ENCODE peak calls at places on chromosomes 3 and 15, in ten cellular contexts. Z is cardiac fibroblast, L is right atrium auricular region, V is lower leg skin, H is A673, W is neural progenitor cell, U is heart right ventricle, B is HepG2, K is AG04450, D is body of pancreas. M is an unnamed sample.

GRCh38 chr15:48855501-48856440 is 22.2 kb upstream of the EID1 start:
- DNase-seq in K (no peak), B (peak; percentile 33), L (no peak), V (no peak), H (peak; percentile 62), W (peak; percentile 22), U (peak; percentile 16), Z (peak; percentile 81), D (peak; percentile 53), M (peak; percentile 95)

GRCh38 chr3:13013994-13014754 is 59.1 kb downstream of the IQSEC1 start:
- DNase-seq in K (no peak), U (no peak), W (no peak), D (no peak), V (no peak), H (no peak), B (no peak), Z (no peak), L (no peak), M (no peak)

GRCh38 chr15:75335705-75336355 is at the start of gene COMMD4:
- DNase-seq in L (peak; percentile 97), V (peak; percentile 94), Z (peak; percentile 97), K (peak; percentile 88), B (peak; percentile 91), W (peak; percentile 98), D (peak; percentile 99), U (peak; percentile 97), H (peak; percentile 97), M (peak; percentile 96)

GRCh38 chr3:197541756-197542539 is 13.8 kb downstream of the BDH1 start:
- DNase-seq in K (peak; percentile 58), B (no peak), W (peak; percentile 86), U (peak; percentile 73), H (peak; percentile 93), Z (peak; percentile 88), V (peak; percentile 62), D (peak; percentile 24), L (peak; percentile 76), M (no peak)

GRCh38 chr3:175951047-175951694 is 1092.0 kb downstream of the NAALADL2 start:
- DNase-seq in V (no peak), W (no peak), L (no peak), K (peak; percentile 18), D (no peak), H (no peak), B (no peak), Z (no peak), U (no peak), M (peak; percentile 28)

GRCh38 chr3:127428344-127429001 is 140.6 kb upstream of the PRR20G start:
- DNase-seq in B (no peak), K (no peak), W (no peak), Z (no peak), H (peak; percentile 75), U (no peak), L (no peak), V (no peak), D (peak; percentile 14), M (peak; percentile 4)

GRCh38 chr3:132135628-132136333 is 101.0 kb upstream of the CPNE4 start:
- DNase-seq in Z (peak; percentile 80), H (peak; percentile 10), K (peak; percentile 95), U (no peak), D (no peak), B (peak; percentile 6), L (no peak), W (peak; percentile 20), V (no peak), M (peak; percentile 95)

GRCh38 chr3:24288538-24289236 is 206.0 kb downstream of the THRB start:
- DNase-seq in V (no peak), L (no peak), K (no peak), U (peak; percentile 33), Z (peak; percentile 74), D (no peak), H (no peak), W (no peak), B (no peak), M (peak; percentile 68)

GRCh38 chr3:53170325-53171108 is 9.5 kb downstream of the PRKCD start:
- DNase-seq in V (no peak), Z (no peak), L (no peak), B (peak; percentile 51), U (peak; percentile 36), K (no peak), H (no peak), W (no peak), D (no peak), M (no peak)

GRCh38 chr3:53168175-53168923 is 7.3 kb downstream of the PRKCD start:
- DNase-seq in U (no peak), K (no peak), V (no peak), W (peak; percentile 36), H (no peak), D (no peak), B (no peak), L (no peak), Z (no peak), M (no peak)

GRCh38 chr3:53167418-53168174 is 6.6 kb downstream of the PRKCD start:
- DNase-seq in U (no peak), W (peak; percentile 46), V (no peak), H (no peak), K (no peak), L (no peak), Z (no peak), B (no peak), D (no peak), M (peak; percentile 4)

GRCh38 chr3:53169832-53170324 is 8.9 kb downstream of the PRKCD start:
- DNase-seq in D (no peak), U (no peak), W (no peak), B (no peak), L (no peak), Z (no peak), H (no peak), K (no peak), V (no peak), M (no peak)

DNA sequence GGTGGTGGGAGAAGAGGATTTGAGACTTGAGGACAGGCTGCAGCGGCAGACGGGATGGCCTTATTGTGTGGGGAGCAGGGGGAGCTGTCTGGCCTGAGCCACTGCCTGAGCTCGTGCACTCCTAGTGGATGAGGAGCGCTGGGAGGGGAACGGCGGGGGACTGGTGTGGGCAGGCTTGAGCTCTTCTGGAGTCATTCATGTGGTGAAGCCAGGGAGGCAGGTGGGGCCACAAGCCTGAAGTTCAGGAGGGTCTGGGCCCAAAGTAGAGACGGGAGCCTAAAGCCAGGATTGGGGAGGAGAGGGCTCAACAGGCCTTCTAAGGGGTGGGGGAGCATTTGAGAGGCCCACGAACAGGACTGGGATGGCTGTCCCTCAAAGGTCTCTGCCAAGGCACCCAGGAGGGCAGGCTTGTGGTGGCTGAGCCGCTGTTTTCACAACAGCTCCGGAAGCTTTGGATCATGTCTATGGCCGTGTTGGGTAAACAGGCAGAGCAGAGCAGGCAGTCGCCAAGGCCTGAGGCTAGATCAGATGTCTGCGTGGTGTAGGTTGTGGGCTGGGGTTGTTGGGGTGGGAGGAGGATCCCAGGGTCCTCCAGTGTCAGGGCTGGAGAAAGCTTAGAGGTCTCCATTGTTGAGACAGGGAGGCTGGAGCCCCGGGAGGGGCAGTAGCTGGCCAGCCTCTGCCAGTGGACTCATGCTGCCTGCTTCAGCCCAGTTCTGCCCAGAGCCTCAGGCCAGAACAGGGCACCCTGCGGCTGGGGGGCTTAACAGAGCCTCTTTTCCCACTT is 8.2 kb downstream of the PRKCD start:
- DNase-seq in D (no peak), Z (no peak), V (no peak), K (no peak), W (peak; percentile 71), U (no peak), L (no peak), H (no peak), B (peak; percentile 71), M (no peak)
- TF ChIP-seq CTCF in D (no peak), Z (no peak), V (no peak), K (no peak), W (peak; percentile 25), U (no peak), L (no peak), H (no peak), B (peak; percentile 65), M (no peak)

DNA sequence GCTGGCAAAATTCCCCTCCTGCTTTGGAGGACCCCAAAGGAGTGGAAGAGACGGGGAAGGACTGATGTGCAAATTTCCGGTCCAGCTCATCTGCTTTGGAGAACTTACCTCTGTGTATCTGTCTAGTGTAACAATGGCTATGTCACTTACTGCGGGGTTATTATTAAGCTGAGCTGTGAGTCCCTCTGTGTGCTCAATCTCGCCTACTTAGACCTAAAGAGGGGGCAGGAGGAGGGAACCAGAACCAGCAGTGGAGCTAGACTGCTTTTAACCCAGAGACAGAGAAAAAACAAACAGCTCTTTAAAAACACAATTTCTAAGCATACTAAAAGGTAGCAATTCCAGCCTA is 77.0 kb downstream of the MYO1E start:
- DNase-seq in U (no peak), L (no peak), Z (no peak), K (no peak), D (no peak), V (no peak), H (no peak), W (no peak), B (no peak), M (no peak)
- H3K4me3 ChIP-seq in U (no peak overlapping the region), L (no peak overlapping the region), Z (no peak overlapping the region), K (no peak overlapping the region), D (no peak overlapping the region), V (no peak overlapping the region), H (no peak overlapping the region), W (no peak overlapping the region), B (no peak overlapping the region), M (peak overlapping the region; percentile 31)

DNA sequence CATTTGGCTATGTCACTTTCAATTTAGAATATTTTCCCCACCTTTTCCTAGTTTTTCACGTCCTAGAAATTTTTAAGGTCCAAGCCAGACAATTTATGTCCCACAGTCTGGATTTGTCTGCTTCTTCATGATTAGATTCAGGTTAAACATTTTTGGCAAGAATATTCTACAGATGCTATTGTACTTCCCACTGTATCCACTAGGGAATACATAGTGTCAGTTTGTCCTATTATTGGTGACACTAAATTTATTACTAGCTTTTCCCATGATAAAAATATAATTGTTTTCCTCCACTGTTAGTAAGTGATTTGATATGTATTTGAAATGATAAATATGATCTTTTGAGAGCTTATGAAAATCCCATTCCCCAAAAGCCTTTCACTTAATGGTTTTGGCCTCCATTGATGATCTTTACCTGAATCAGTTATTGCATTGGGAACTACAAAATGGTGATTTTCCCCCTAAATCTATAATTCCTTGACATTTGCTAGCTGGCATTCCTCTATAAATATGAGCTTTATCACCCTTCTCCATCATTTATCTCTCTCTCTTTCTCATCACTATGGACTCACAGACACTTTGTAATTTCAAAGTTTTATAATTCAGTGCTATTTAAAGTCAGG is 8.3 kb downstream of the ARL14 start:
- DNase-seq in B (no peak), W (no peak), V (no peak), D (no peak), K (no peak), L (no peak), H (no peak), U (no peak), Z (no peak), M (no peak)
- TF ChIP-seq CTCF in B (no peak), W (peak; percentile 37), V (no peak), D (no peak), K (peak; percentile 57), L (peak; percentile 21), H (peak; percentile 37), U (no peak), Z (peak; percentile 37), M (peak; percentile 46)

GRCh38 chr3:141291610-141292345 is 60.2 kb downstream of the PXYLP1 start:
- DNase-seq in V (no peak), W (no peak), L (peak; percentile 56), U (no peak), Z (no peak), D (no peak), B (no peak), K (no peak), H (no peak), M (no peak)

GRCh38 chr3:141294300-141294699 is 62.7 kb downstream of the PXYLP1 start:
- DNase-seq in D (no peak), W (no peak), Z (no peak), K (no peak), H (no peak), B (no peak), L (no peak), V (no peak), U (no peak), M (no peak)

GRCh38 chr3:141289228-141289772 is 57.7 kb downstream of the PXYLP1 start:
- DNase-seq in V (no peak), U (no peak), D (no peak), K (no peak), B (no peak), Z (no peak), L (peak; percentile 5), W (no peak), H (no peak), M (no peak)

GRCh38 chr3:141292346-141293058 is 60.9 kb downstream of the PXYLP1 start:
- DNase-seq in L (peak; percentile 57), W (no peak), U (no peak), K (no peak), Z (no peak), D (no peak), V (no peak), B (no peak), H (no peak), M (no peak)

DNA sequence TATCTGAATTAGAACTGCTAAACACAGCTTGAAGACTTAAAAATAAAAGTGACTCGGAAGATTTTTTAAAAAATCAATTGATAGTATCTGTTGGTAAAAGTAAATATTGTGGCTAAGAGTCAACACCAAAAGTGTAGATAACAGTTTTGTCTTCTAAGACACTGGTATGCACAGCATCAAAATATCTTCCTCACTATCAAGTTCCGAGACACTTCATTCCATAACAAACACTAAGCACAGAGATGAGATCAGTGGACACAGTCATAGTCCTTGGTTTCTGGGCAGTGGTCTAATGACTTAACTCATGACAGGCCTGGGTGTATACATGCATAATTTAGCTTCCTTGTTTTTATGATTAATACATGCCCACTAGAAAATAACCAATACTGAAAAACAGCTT is 63.2 kb downstream of the PXYLP1 start:
- DNase-seq in H (no peak), K (no peak), D (no peak), U (no peak), L (peak; percentile 9), W (no peak), V (no peak), Z (peak; percentile 57), B (no peak), M (peak; percentile 61)
- H3K4me3 ChIP-seq in H (no peak overlapping the region), K (peak overlapping the region; percentile 35), D (no peak overlapping the region), U (peak overlapping the region; percentile 40), L (peak overlapping the region; percentile 25), W (no peak overlapping the region), V (no peak overlapping the region), Z (peak overlapping the region; percentile 42), B (no peak overlapping the region), M (peak overlapping the region; percentile 28)

M was measured in fibroblast of the aortic adventitia.